ENCODE peak calls at places on chromosomes 3 and 15, in ten cellular contexts. R is hepatocyte; E is HepG2; W is CD4-positive, alpha-beta memory T cell; H is colonic mucosa; U is psoas muscle; A is PC-9; Q is CD8-positive, alpha-beta T cell; O is mucosa of descending colon; K is adrenal gland. F is an unnamed sample.

GRCh38 chr3:63992461-63993209 is 30.7 kb downstream of the PSMD6 start:
- DNase-seq in H (no peak), E (no peak), A (no peak), O (no peak), R (no peak), W (no peak), K (no peak), Q (no peak), U (no peak), F (no peak)

GRCh38 chr3:150372320-150373118 is 35.6 kb upstream of the TSC22D2 start:
- DNase-seq in E (peak; percentile 79), A (no peak), Q (no peak), W (no peak), U (no peak), O (no peak), H (no peak), R (no peak), K (no peak), F (no peak)

GRCh38 chr3:52896613-52897012 is 735 bp downstream of the STIMATE start:
- DNase-seq in W (no peak), O (no peak), K (no peak), A (peak; percentile 16), E (no peak), R (peak; percentile 12), Q (no peak), U (no peak), H (no peak), F (no peak)

GRCh38 chr15:53843869-53844569 is 84.6 kb upstream of the WDR72 start:
- DNase-seq in H (no peak), Q (no peak), U (no peak), E (peak; percentile 84), W (no peak), K (no peak), O (no peak), A (no peak), R (peak; percentile 31), F (no peak)

GRCh38 chr3:175208316-175208715 is 349.2 kb downstream of the NAALADL2 start:
- DNase-seq in A (no peak), K (no peak), Q (no peak), W (no peak), R (no peak), U (no peak), H (no peak), O (no peak), E (no peak), F (no peak)

GRCh38 chr3:54033761-54034160 is 88.6 kb upstream of the CACNA2D3 start:
- DNase-seq in Q (no peak), K (no peak), U (no peak), R (no peak), O (no peak), E (no peak), H (no peak), A (no peak), W (no peak), F (no peak)

GRCh38 chr3:13637311-13637891 is 88.5 kb downstream of the FBLN2 start:
- DNase-seq in O (peak; percentile 49), A (no peak), K (no peak), H (no peak), Q (no peak), W (no peak), E (no peak), R (no peak), U (no peak), F (no peak)

GRCh38 chr3:25365636-25366035 is 62.4 kb upstream of the RARB start:
- DNase-seq in W (no peak), E (no peak), R (peak; percentile 19), A (no peak), U (no peak), O (no peak), H (no peak), K (no peak), Q (no peak), F (no peak)

GRCh38 chr15:42608110-42608531 is 32.7 kb downstream of the STARD9 start:
- DNase-seq in Q (peak; percentile 48), A (no peak), U (no peak), H (no peak), R (no peak), O (no peak), E (no peak), W (peak; percentile 39), K (peak; percentile 18), F (no peak)

GRCh38 chr15:42608767-42609488 is 33.5 kb downstream of the STARD9 start:
- DNase-seq in O (no peak), Q (no peak), H (no peak), U (no peak), K (no peak), W (no peak), E (no peak), R (no peak), A (no peak), F (no peak)

GRCh38 chr15:42602501-42602900 is 27.1 kb downstream of the STARD9 start:
- DNase-seq in H (no peak), K (no peak), E (peak; percentile 24), W (no peak), A (no peak), O (no peak), U (no peak), Q (no peak), R (no peak), F (no peak)

GRCh38 chr15:42603978-42604377 is 28.6 kb downstream of the STARD9 start:
- DNase-seq in Q (no peak), K (no peak), W (no peak), R (no peak), H (no peak), U (no peak), E (no peak), O (no peak), A (no peak), F (no peak)

DNA sequence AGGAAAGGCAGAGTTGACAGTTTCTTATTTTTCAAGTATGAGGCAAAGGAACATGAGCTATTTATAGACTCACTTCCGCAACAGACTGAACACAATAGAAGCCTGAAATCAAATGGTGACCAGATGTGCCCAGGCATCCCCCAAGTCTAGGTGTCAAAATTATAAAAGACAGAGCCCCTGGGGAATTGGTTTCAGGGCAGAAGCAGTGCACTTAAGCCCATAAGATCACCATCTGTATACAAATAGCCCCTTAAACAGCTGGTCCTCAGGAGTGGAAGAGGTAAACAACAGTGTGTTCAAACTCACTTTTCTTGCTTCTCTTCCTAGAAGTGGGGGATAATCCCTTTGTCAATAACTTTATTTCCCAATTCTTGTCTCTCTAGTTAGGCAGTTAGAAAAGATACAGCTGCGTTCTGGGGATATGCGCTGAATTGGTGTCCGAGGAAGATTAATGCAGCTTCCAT is 29.9 kb downstream of the STARD9 start:
- DNase-seq in A (no peak), K (no peak), R (no peak), E (no peak), O (no peak), H (no peak), Q (no peak), U (no peak), W (no peak), F (no peak)
- H3K4me1 ChIP-seq in A (no peaks in the 10 kb centered on the region), K (no peaks in the 10 kb centered on the region), R (peaks cover 10% of the 10 kb centered on the region), E (peaks cover 11% of the 10 kb centered on the region), O (peaks cover 3% of the 10 kb centered on the region), H (no peaks in the 10 kb centered on the region), Q (peaks cover 43% of the 10 kb centered on the region), U (peaks cover 30% of the 10 kb centered on the region), W (peaks cover 37% of the 10 kb centered on the region), F (peaks cover 7% of the 10 kb centered on the region)

GRCh38 chr15:73987646-73988045 is 4.4 kb downstream of the STOML1 start:
- DNase-seq in A (no peak), R (no peak), E (no peak), Q (no peak), K (no peak), W (no peak), U (no peak), O (no peak), H (no peak), F (no peak)

GRCh38 chr15:73991260-73991659 is 835 bp downstream of the STOML1 start:
- DNase-seq in E (no peak), O (peak; percentile 75), K (peak; percentile 73), Q (no peak), R (peak; percentile 44), W (no peak), A (no peak), H (peak; percentile 57), U (peak; percentile 90), F (peak; percentile 66)

GRCh38 chr15:73990250-73991005 is 1.7 kb downstream of the STOML1 start:
- DNase-seq in U (no peak), Q (no peak), E (no peak), R (no peak), A (no peak), O (no peak), W (no peak), H (no peak), K (no peak), F (no peak)

GRCh38 chr15:73988075-73988969 is 3.8 kb downstream of the STOML1 start:
- DNase-seq in W (no peak), K (no peak), A (peak; percentile 67), U (no peak), H (peak; percentile 34), Q (no peak), O (no peak), R (no peak), E (no peak), F (no peak)

DNA sequence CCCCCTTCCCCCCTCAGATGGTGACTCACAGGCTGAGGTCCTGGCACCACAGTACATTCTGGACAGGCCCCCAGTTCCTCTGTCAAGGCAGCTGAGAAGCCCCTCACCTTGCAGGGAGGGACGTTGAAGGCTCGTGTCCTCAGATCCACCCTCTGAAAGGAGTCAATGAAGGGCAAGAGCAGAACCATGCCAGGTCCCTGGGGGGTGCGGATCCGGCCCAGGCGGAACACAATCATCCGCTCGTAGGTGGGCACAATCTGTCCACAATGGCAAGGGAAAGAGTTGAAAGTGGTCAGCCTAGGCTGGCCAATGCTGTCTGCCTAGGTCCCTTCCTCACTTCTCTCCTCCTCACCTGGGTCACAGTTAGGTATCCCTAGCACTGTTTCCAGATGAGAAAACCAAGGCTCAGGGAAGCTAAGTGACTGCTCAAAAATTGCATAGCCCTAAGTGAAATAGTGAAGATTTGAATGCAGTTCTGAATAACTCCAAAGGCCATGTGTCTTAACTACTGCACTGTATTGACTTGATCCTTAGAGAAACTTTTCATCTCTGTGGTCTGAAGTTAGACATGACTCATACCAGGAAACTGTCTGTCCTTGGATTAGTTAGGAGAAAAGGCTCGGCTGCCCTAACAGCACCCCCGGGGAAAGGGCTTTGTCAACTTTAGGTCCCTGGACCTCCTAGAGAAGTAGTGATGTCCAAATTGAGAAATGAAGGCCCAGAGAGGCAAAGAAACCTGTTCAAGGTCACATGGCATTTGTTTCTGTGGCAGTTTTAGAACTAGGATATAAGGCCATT is 2.9 kb downstream of the STOML1 start:
- DNase-seq in Q (no peak), W (no peak), R (peak; percentile 65), K (no peak), E (no peak), U (no peak), A (peak; percentile 27), O (no peak), H (no peak), F (no peak)
- H3K4me1 ChIP-seq in Q (peaks cover 43% of the 10 kb centered on the region), W (peaks cover 29% of the 10 kb centered on the region), R (peaks cover 13% of the 10 kb centered on the region), K (peaks cover 41% of the 10 kb centered on the region), E (peaks cover 29% of the 10 kb centered on the region), U (peaks cover 58% of the 10 kb centered on the region), A (peaks cover 53% of the 10 kb centered on the region), O (peaks cover 19% of the 10 kb centered on the region), H (peaks cover 25% of the 10 kb centered on the region), F (peaks cover 11% of the 10 kb centered on the region)

GRCh38 chr3:16908878-16909277 is 24.1 kb downstream of the PLCL2 start:
- DNase-seq in Q (no peak), H (no peak), E (no peak), W (no peak), O (no peak), U (no peak), A (no peak), R (no peak), K (no peak), F (no peak)

GRCh38 chr3:16907245-16907644 is 22.5 kb downstream of the PLCL2 start:
- DNase-seq in E (no peak), H (no peak), W (no peak), O (no peak), U (no peak), R (no peak), A (no peak), K (no peak), Q (no peak), F (no peak)

GRCh38 chr3:16909802-16910201 is 25.0 kb downstream of the PLCL2 start:
- DNase-seq in Q (no peak), R (no peak), E (no peak), H (no peak), W (no peak), U (no peak), O (no peak), A (no peak), K (no peak), F (no peak)

GRCh38 chr3:16908006-16908405 is 23.3 kb downstream of the PLCL2 start:
- DNase-seq in Q (no peak), U (no peak), A (no peak), R (no peak), O (no peak), W (no peak), H (no peak), K (no peak), E (no peak), F (no peak)

DNA sequence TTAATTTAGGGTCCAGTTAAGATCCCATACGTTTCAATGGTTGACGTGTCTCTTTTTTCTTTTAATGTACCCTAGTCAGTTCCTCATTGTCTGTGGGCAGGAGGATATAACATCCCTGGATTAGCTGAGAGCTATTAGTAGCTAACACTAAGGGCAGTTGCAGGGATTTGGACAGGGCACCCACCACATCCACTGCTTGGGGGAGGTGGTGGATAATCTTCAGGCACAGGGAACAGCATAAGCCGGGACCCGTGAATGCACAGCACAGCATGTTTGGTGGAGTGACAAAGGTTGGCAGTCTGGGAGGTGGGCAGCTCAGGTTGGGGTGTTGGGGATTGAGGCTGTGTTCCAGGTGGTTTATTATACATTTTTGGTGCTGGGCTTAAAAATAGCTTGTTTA is 23.7 kb downstream of the PLCL2 start:
- DNase-seq in W (no peak), K (no peak), A (no peak), Q (no peak), H (no peak), E (no peak), O (no peak), U (no peak), R (no peak), F (no peak)
- H3K4me1 ChIP-seq in W (peaks cover 91% of the 10 kb centered on the region), K (peaks cover 7% of the 10 kb centered on the region), A (peaks cover 24% of the 10 kb centered on the region), Q (peaks cover 71% of the 10 kb centered on the region), H (no peaks in the 10 kb centered on the region), E (no peaks in the 10 kb centered on the region), O (peaks cover 19% of the 10 kb centered on the region), U (peaks cover 75% of the 10 kb centered on the region), R (peaks cover 17% of the 10 kb centered on the region), F (peaks cover 23% of the 10 kb centered on the region)

GRCh38 chr3:181916018-181916417 is 204.3 kb downstream of the SOX2 start:
- DNase-seq in K (no peak), E (no peak), O (no peak), A (no peak), R (no peak), W (no peak), Q (no peak), H (no peak), U (no peak), F (no peak)

GRCh38 chr3:181919375-181919774 is 207.7 kb downstream of the SOX2 start:
- DNase-seq in A (no peak), W (no peak), R (no peak), Q (no peak), H (no peak), O (no peak), E (no peak), U (no peak), K (no peak), F (no peak)

GRCh38 chr3:181912384-181912783 is 200.7 kb downstream of the SOX2 start:
- DNase-seq in A (no peak), Q (no peak), H (no peak), U (no peak), W (no peak), E (no peak), R (no peak), O (no peak), K (no peak), F (no peak)

GRCh38 chr3:181913254-181913653 is 201.5 kb downstream of the SOX2 start:
- DNase-seq in R (no peak), A (no peak), K (no peak), E (no peak), U (no peak), H (no peak), O (no peak), W (no peak), Q (no peak), F (no peak)

GRCh38 chr3:181915556-181915955 is 203.8 kb downstream of the SOX2 start:
- DNase-seq in Q (no peak), K (no peak), E (no peak), H (no peak), O (no peak), W (no peak), U (no peak), A (no peak), R (no peak), F (no peak)
- H3K4me1 ChIP-seq in Q (no peaks in the 10 kb centered on the region), K (no peaks in the 10 kb centered on the region), E (no peaks in the 10 kb centered on the region), H (no peaks in the 10 kb centered on the region), O (no peaks in the 10 kb centered on the region), W (no peaks in the 10 kb centered on the region), U (no peaks in the 10 kb centered on the region), A (peaks cover 21% of the 10 kb centered on the region), R (no peaks in the 10 kb centered on the region), F (no peaks in the 10 kb centered on the region)

F was measured in ovary.